ENCODE peak calls at places on chromosome 17, in seven cellular contexts. A, W, N, U, X, P and Q are unnamed samples.

GRCh38 chr17:14048169-14048568 is 21.1 kb upstream of the COX10 start:
- DNase-seq in A (no peak), W (no peak), N (peak), U (no peak), X (peak), P (no peak), Q (no peak)

GRCh38 chr17:50883850-50884291 is 17.7 kb upstream of the TOB1 start:
- DNase-seq in A (no peak), W (no peak), N (no peak), U (no peak), X (no peak), P (peak), Q (no peak)

GRCh38 chr17:2122641-2123302 is 67.9 kb downstream of the HIC1 start:
- DNase-seq in A (no peak), W (peak), N (peak), U (peak), X (peak), P (peak), Q (no peak)

GRCh38 chr17:77602062-77602746 is 356.3 kb upstream of the TNRC6C start:
- DNase-seq in A (no peak), W (peak), N (peak), U (peak), X (no peak), P (no peak), Q (no peak)

GRCh38 chr17:28698253-28698941 is 13.3 kb downstream of the PROCA1 start:
- DNase-seq in A (no peak), W (no peak), N (no peak), U (no peak), X (no peak), P (no peak), Q (no peak)

GRCh38 chr17:7479389-7480192 is at the start of gene ZBTB4:
- DNase-seq in A (no peak), W (peak), N (peak), U (peak), X (peak), P (no peak), Q (no peak)

GRCh38 chr17:41144846-41145245 is 4.5 kb upstream of the KRTAP4-6 start:
- DNase-seq in A (no peak), W (no peak), N (no peak), U (no peak), X (peak), P (no peak), Q (no peak)

GRCh38 chr17:3004150-3004801 is 59.1 kb downstream of the OR1D5 start:
- DNase-seq in A (peak), W (peak), N (peak), U (peak), X (peak), P (peak), Q (peak)